ENCODE peak calls at places on chromosomes 5 and 9, in four cellular contexts. One of them, this sample, is unnamed.
A peak's percentile ranks its signal among the peaks of the same experiment; 100 is the strongest.

GRCh38 chr5:79689541-79690466 is at the start of gene CMYA5:
- DNase-seq in neural progenitor cell: peak; percentile 67
- DNase-seq in right lobe of liver: peak; percentile 51
- DNase-seq in fibroblast of lung: peak; percentile 28
- DNase-seq in this sample: peak; percentile 89

GRCh38 chr9:115341401-115341800 is 223.4 kb upstream of the TNC start:
- DNase-seq in fibroblast of lung: no peak
- DNase-seq in right lobe of liver: no peak
- DNase-seq in neural progenitor cell: no peak
- DNase-seq in this sample: no peak

GRCh38 chr5:36442796-36443195 is 141.1 kb upstream of the RANBP3L start:
- DNase-seq in right lobe of liver: no peak
- DNase-seq in fibroblast of lung: peak; percentile 61
- DNase-seq in neural progenitor cell: no peak
- DNase-seq in this sample: peak; percentile 86

GRCh38 chr5:81756016-81756415 is 5.1 kb upstream of the SSBP2 start:
- DNase-seq in fibroblast of lung: no peak
- DNase-seq in neural progenitor cell: no peak
- DNase-seq in right lobe of liver: no peak
- DNase-seq in this sample: no peak

GRCh38 chr9:112819635-112820496 is 69.3 kb downstream of the SNX30 start:
- DNase-seq in fibroblast of lung: peak; percentile 83
- DNase-seq in neural progenitor cell: peak; percentile 76
- DNase-seq in right lobe of liver: no peak
- DNase-seq in this sample: peak; percentile 63

GRCh38 chr9:91421987-91422765 is 1.5 kb downstream of the NFIL3 start:
- DNase-seq in neural progenitor cell: no peak
- DNase-seq in fibroblast of lung: peak; percentile 71
- DNase-seq in right lobe of liver: peak; percentile 59
- DNase-seq in this sample: peak; percentile 23

GRCh38 chr5:126848253-126848652 is 71.3 kb downstream of the LMNB1 start:
- DNase-seq in fibroblast of lung: no peak
- DNase-seq in right lobe of liver: no peak
- DNase-seq in neural progenitor cell: no peak
- DNase-seq in this sample: no peak

GRCh38 chr5:60540855-60541805 is 158.8 kb downstream of the DEPDC1B start:
- DNase-seq in neural progenitor cell: peak; percentile 13
- DNase-seq in fibroblast of lung: peak; percentile 64
- DNase-seq in right lobe of liver: no peak
- DNase-seq in this sample: no peak

GRCh38 chr5:137594717-137595116 is 95.6 kb upstream of the SPOCK1 start:
- DNase-seq in fibroblast of lung: peak; percentile 25
- DNase-seq in right lobe of liver: no peak
- DNase-seq in neural progenitor cell: peak; percentile 21
- DNase-seq in this sample: no peak

GRCh38 chr5:163915481-163915961 is 410.1 kb downstream of the MAT2B start:
- DNase-seq in right lobe of liver: no peak
- DNase-seq in fibroblast of lung: peak; percentile 59
- DNase-seq in neural progenitor cell: peak; percentile 8
- DNase-seq in this sample: no peak

GRCh38 chr5:180101451-180102105 is 30.0 kb upstream of the RNF130 start:
- DNase-seq in neural progenitor cell: no peak
- DNase-seq in right lobe of liver: no peak
- DNase-seq in fibroblast of lung: no peak
- DNase-seq in this sample: no peak

GRCh38 chr9:98774746-98775145 is 21.6 kb downstream of the ANKS6 start:
- DNase-seq in right lobe of liver: no peak
- DNase-seq in fibroblast of lung: no peak
- DNase-seq in neural progenitor cell: peak; percentile 46
- DNase-seq in this sample: peak; percentile 51

GRCh38 chr5:124806026-124806856 is 59.8 kb upstream of the ZNF608 start:
- DNase-seq in neural progenitor cell: peak; percentile 64
- DNase-seq in fibroblast of lung: peak; percentile 84
- DNase-seq in right lobe of liver: peak; percentile 81
- DNase-seq in this sample: peak; percentile 92

GRCh38 chr9:98570663-98571440 is 137.9 kb downstream of the GABBR2 start:
- DNase-seq in fibroblast of lung: no peak
- DNase-seq in neural progenitor cell: peak; percentile 41
- DNase-seq in right lobe of liver: no peak
- DNase-seq in this sample: no peak

GRCh38 chr5:33261305-33261704 is 179.5 kb upstream of the TARS1 start:
- DNase-seq in right lobe of liver: no peak
- DNase-seq in neural progenitor cell: no peak
- DNase-seq in fibroblast of lung: peak; percentile 82
- DNase-seq in this sample: peak; percentile 5

GRCh38 chr9:116084497-116084896 is 69.1 kb upstream of the PAPPA start:
- DNase-seq in fibroblast of lung: no peak
- DNase-seq in neural progenitor cell: no peak
- DNase-seq in right lobe of liver: no peak
- DNase-seq in this sample: no peak

GRCh38 chr9:20618361-20618799 is 3.9 kb downstream of the MLLT3 start:
- DNase-seq in neural progenitor cell: no peak
- DNase-seq in right lobe of liver: no peak
- DNase-seq in fibroblast of lung: peak; percentile 48
- DNase-seq in this sample: peak; percentile 54

GRCh38 chr5:67693956-67694564 is 497.5 kb upstream of the CD180 start:
- DNase-seq in neural progenitor cell: no peak
- DNase-seq in fibroblast of lung: peak; percentile 44
- DNase-seq in right lobe of liver: no peak
- DNase-seq in this sample: no peak

GRCh38 chr9:110579763-110580255 is 268 bp upstream of the SVEP1 start:
- DNase-seq in fibroblast of lung: peak; percentile 60
- DNase-seq in right lobe of liver: no peak
- DNase-seq in neural progenitor cell: peak; percentile 69
- DNase-seq in this sample: peak; percentile 37

GRCh38 chr9:110578896-110579752 is at the start of gene SVEP1:
- DNase-seq in right lobe of liver: no peak
- DNase-seq in neural progenitor cell: peak; percentile 75
- DNase-seq in fibroblast of lung: peak; percentile 78
- DNase-seq in this sample: peak; percentile 42

GRCh38 chr9:110582156-110582555 is 2.6 kb upstream of the SVEP1 start:
- DNase-seq in neural progenitor cell: peak; percentile 16
- DNase-seq in right lobe of liver: no peak
- DNase-seq in fibroblast of lung: no peak
- DNase-seq in this sample: no peak

GRCh38 chr9:110580850-110581249 is 1.3 kb upstream of the SVEP1 start:
- DNase-seq in neural progenitor cell: no peak
- DNase-seq in right lobe of liver: no peak
- DNase-seq in fibroblast of lung: peak; percentile 39
- DNase-seq in this sample: peak; percentile 82

GRCh38 chr9:110583237-110583636 is 3.7 kb upstream of the SVEP1 start:
- DNase-seq in fibroblast of lung: no peak
- DNase-seq in right lobe of liver: no peak
- DNase-seq in neural progenitor cell: no peak
- DNase-seq in this sample: no peak
- TF ChIP-seq CTCF in fibroblast of lung: peak; percentile 26
- TF ChIP-seq CTCF in right lobe of liver: no peak
- TF ChIP-seq CTCF in neural progenitor cell: no peak
- TF ChIP-seq CTCF in this sample: peak; percentile 24

GRCh38 chr9:73896061-73896460 is 601.1 kb upstream of the RORB start:
- DNase-seq in right lobe of liver: no peak
- DNase-seq in fibroblast of lung: no peak
- DNase-seq in neural progenitor cell: no peak
- DNase-seq in this sample: no peak
- TF ChIP-seq CTCF in right lobe of liver: no peak
- TF ChIP-seq CTCF in fibroblast of lung: no peak
- TF ChIP-seq CTCF in neural progenitor cell: no peak
- TF ChIP-seq CTCF in this sample: no peak

GRCh38 chr9:125361837-125362531 is 100.4 kb downstream of the GAPVD1 start:
- DNase-seq in neural progenitor cell: peak; percentile 38
- DNase-seq in right lobe of liver: no peak
- DNase-seq in fibroblast of lung: no peak
- DNase-seq in this sample: no peak
- TF ChIP-seq CTCF in neural progenitor cell: peak; percentile 49
- TF ChIP-seq CTCF in right lobe of liver: peak; percentile 23
- TF ChIP-seq CTCF in fibroblast of lung: peak; percentile 43
- TF ChIP-seq CTCF in this sample: peak; percentile 13

DNA sequence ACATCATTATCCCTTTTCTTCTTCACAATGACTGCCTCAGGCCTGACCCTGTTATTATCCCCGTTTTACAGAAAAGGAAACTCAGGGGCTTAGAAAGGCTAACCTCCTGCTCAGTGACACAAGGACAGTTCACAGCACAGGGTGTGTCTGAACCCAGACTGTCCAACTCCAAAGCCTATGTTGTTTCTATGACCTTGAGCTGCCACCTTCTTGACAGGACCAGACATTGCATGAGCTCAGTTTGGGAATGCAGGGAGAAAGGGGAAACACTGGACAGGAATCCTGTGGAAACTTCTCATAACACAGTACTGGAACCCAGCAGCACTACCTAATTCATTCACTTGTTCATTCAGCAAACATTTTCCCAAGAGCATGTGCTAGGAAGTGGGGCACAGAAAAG is 472.8 kb downstream of the CDK5RAP2 start:
- DNase-seq in fibroblast of lung: no peak
- DNase-seq in neural progenitor cell: no peak
- DNase-seq in right lobe of liver: no peak
- DNase-seq in this sample: no peak
- TF ChIP-seq CTCF in fibroblast of lung: no peak
- TF ChIP-seq CTCF in neural progenitor cell: no peak
- TF ChIP-seq CTCF in right lobe of liver: no peak
- TF ChIP-seq CTCF in this sample: no peak

This sample was measured in RWPE1.